ENCODE peak calls at places on chromosomes 4 and X, in five cellular contexts. D is mammary epithelial cell, A is GM23248, K is prostate gland, Z is right cardiac atrium. T is an unnamed sample. For H3K27me3, the result is how much of the 10 kb centered on the place peaks cover.

GRCh38 chr4:124933521-124933920 is 221.0 kb upstream of the ANKRD50 start:
- DNase-seq in D (no peak), A (no peak), K (no peak), Z (no peak), T (no peak)

GRCh38 chr4:158179465-158179864 is 6.6 kb upstream of the GASK1B start:
- DNase-seq in D (no peak), A (no peak), K (no peak), Z (no peak), T (peak)

GRCh38 chrX:123308663-123309062 is 124.6 kb downstream of the GRIA3 start:
- DNase-seq in D (no peak), A (no peak), K (no peak), Z (no peak), T (no peak)

GRCh38 chr4:48603366-48604003 is 113.4 kb downstream of the ZAR1 start:
- DNase-seq in D (no peak), A (no peak), K (no peak), Z (no peak), T (no peak)

GRCh38 chrX:100680756-100681155 is 36.8 kb downstream of the SRPX2 start:
- DNase-seq in D (no peak), A (peak), K (no peak), Z (no peak), T (peak)

GRCh38 chr4:20847124-20847747 is 147.0 kb downstream of the PACRGL start:
- DNase-seq in D (peak), A (peak), K (no peak), Z (no peak), T (no peak)

GRCh38 chr4:130249002-130249401 is 1153.0 kb downstream of the C4orf33 start:
- DNase-seq in D (no peak), A (no peak), K (no peak), Z (no peak), T (no peak)

GRCh38 chr4:109134268-109134667 is 168.2 kb downstream of the COL25A1 start:
- DNase-seq in D (no peak), A (no peak), K (no peak), Z (no peak), T (no peak)

GRCh38 chr4:62014982-62015739 is 815.0 kb downstream of the ADGRL3 start:
- DNase-seq in D (peak), A (no peak), K (no peak), Z (no peak), T (no peak)

GRCh38 chr4:95340191-95340590 is 208.6 kb downstream of the UNC5C start:
- DNase-seq in D (no peak), A (no peak), K (no peak), Z (no peak), T (no peak)

DNA sequence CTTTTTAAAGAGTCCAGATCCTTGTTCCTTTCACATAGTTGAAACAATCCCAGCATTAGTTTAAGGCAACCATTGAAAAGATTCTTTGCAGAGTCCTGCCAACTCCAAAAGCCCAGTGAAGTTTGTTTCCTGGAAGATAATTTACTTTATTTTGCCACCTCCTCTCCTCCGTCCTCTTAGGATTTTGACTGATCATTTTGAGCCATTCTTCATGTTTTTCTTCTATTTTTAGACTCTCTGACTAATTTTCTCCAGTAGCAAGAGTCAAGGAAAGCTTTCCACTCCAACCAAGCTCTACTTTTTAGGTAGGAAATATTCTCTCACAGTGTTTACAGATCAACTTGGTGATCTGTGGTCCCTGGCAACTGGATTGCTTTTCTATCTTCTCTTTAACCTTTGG is 10.3 kb downstream of the NCBP2L start:
- DNase-seq in D (no peak), A (peak), K (no peak), Z (no peak), T (no peak)
- H3K27me3 ChIP-seq in D (under half), A (under half), K (under half), Z (under half), T (under half)

DNA sequence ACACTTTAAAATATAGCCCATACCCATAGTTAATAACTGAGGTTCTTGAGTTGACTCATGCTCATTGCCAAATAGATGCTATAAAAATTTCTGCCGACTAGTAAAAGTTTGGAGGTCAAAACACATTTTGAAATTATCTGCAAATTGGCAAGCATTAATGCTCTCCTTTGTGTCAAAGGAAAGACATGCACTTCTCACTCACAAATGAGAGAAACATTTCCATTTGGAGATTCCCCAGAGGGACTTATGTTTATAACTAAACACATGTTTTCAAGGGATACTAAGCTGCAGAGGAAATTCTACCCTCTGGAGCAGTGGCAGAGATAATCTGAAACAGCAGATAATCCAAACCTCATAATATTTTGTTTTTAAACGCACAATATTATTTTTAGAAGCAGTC is 45.7 kb upstream of the CCDC160 start:
- DNase-seq in D (no peak), A (no peak), K (no peak), Z (no peak), T (no peak)
- H3K27me3 ChIP-seq in D (under half), A (under half), K (under half), Z (under half), T (under half)

GRCh38 chr4:56051049-56051709 is 102.4 kb downstream of the CEP135 start:
- DNase-seq in D (no peak), A (no peak), K (no peak), Z (no peak), T (no peak)

GRCh38 chr4:56050584-56050983 is 101.8 kb downstream of the CEP135 start:
- DNase-seq in D (no peak), A (no peak), K (no peak), Z (no peak), T (no peak)

GRCh38 chr4:56049428-56050212 is 100.9 kb downstream of the CEP135 start:
- DNase-seq in D (peak), A (peak), K (no peak), Z (peak), T (peak)

GRCh38 chr4:56052966-56053365 is 104.2 kb downstream of the CEP135 start:
- DNase-seq in D (no peak), A (no peak), K (no peak), Z (no peak), T (no peak)

DNA sequence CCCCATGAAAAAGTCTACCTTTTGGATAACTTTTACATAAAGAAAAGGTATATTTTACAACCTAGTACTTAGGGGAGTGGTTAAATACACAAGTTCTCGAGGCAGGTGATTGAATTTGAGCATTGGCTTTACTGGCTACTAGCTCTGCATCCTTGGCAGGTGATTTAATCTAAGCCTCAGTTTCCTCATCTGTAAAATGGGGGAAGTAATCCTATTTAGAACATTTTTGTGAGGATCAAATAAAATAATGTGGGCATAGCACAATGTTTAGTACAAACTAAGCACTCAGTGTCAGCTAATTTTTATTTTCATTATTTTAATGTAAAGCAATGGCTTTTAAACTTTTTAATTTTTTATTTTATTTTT is 102.9 kb downstream of the CEP135 start:
- DNase-seq in D (no peak), A (no peak), K (no peak), Z (no peak), T (no peak)
- H3K27me3 ChIP-seq in D (under half), A (half or more), K (under half), Z (under half), T (under half)

DNA sequence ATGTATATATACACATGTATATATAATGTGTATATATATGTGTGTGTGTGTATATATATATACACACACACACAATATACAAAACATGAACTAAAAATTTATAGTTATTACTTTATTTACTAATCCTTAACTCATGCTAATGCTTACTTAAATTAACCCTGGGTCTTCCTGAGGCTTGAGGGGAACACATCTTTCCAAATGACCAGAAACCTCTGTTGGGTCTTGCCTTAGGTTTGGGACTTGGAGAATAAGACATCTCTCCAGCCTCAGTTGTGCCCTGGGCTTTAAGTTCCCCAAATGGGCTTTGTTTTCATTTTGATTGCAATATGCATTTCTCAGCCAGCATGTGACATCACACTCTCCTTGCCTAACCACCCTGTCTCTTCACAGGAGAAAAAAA is 7.7 kb downstream of the GEMIN8 start:
- DNase-seq in D (no peak), A (no peak), K (no peak), Z (no peak), T (no peak)
- H3K27me3 ChIP-seq in D (under half), A (under half), K (under half), Z (under half), T (under half)

GRCh38 chrX:136306182-136306581 is 5.4 kb downstream of the ADGRG4 start:
- DNase-seq in D (no peak), A (no peak), K (no peak), Z (no peak), T (no peak)
- H3K27me3 ChIP-seq in D (under half), A (under half), K (under half), Z (under half), T (under half)

GRCh38 chr4:7301126-7301785 is 108.9 kb downstream of the SORCS2 start:
- DNase-seq in D (no peak), A (no peak), K (no peak), Z (no peak), T (peak)
- H3K27me3 ChIP-seq in D (under half), A (under half), K (under half), Z (under half), T (under half)

GRCh38 chrX:79266702-79267101 is 100.4 kb downstream of the ITM2A start:
- DNase-seq in D (no peak), A (no peak), K (no peak), Z (no peak), T (no peak)

GRCh38 chrX:79268788-79269187 is 98.3 kb downstream of the ITM2A start:
- DNase-seq in D (no peak), A (no peak), K (no peak), Z (no peak), T (no peak)

DNA sequence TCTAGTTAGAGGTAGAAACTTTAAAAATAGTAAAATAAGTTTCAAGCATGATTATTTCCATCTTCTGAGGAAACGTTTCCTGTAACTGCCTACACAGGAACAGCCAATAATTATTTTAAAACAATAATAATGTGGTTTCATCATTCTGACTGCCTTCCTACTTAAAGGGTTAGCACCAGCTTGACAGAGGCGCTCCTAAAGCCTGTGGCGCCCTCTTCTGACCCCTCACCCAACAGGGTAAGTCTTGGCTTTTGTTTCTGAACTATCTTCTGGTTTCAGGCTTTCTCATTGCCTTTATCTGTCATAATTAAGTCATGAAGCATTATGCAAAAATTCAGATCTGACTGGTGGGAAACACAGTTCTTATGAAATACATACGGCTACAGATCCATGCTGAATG is 96.7 kb downstream of the ITM2A start:
- DNase-seq in D (no peak), A (no peak), K (no peak), Z (peak), T (no peak)
- H3K27me3 ChIP-seq in D (under half), A (under half), K (under half), Z (under half), T (under half)

T was measured in osteoblast.